ENCODE peak calls at places on chromosomes 7 and 10, in four cellular contexts. I, Z, U and D are unnamed samples.

GRCh38 chr7:81669476-81670105 is 100.3 kb downstream of the HGF start:
- DNase-seq in I (no peak), U (no peak), Z (no peak), D (no peak)

GRCh38 chr7:18792866-18793595 is 297.5 kb downstream of the HDAC9 start:
- DNase-seq in Z (no peak), U (no peak), I (no peak), D (no peak)

GRCh38 chr7:38070718-38071117 is 107.3 kb upstream of the STARD3NL start:
- DNase-seq in I (no peak), U (peak; percentile 35), Z (peak; percentile 28), D (no peak)

GRCh38 chr7:49780953-49781352 is 7.5 kb downstream of the VWC2 start:
- DNase-seq in Z (no peak), U (no peak), I (no peak), D (no peak)

GRCh38 chr10:86282664-86283465 is 83.7 kb downstream of the GRID1 start:
- DNase-seq in I (no peak), Z (no peak), U (no peak), D (no peak)

GRCh38 chr10:69438531-69439349 is 12.5 kb upstream of the TSPAN15 start:
- DNase-seq in U (no peak), Z (peak; percentile 77), I (no peak), D (no peak)

GRCh38 chr10:119663866-119664698 is 12.9 kb downstream of the BAG3 start:
- DNase-seq in Z (no peak), I (no peak), U (peak; percentile 38), D (no peak)

GRCh38 chr10:35946556-35946955 is 304.5 kb upstream of the FZD8 start:
- DNase-seq in U (no peak), Z (no peak), I (no peak), D (no peak)

DNA sequence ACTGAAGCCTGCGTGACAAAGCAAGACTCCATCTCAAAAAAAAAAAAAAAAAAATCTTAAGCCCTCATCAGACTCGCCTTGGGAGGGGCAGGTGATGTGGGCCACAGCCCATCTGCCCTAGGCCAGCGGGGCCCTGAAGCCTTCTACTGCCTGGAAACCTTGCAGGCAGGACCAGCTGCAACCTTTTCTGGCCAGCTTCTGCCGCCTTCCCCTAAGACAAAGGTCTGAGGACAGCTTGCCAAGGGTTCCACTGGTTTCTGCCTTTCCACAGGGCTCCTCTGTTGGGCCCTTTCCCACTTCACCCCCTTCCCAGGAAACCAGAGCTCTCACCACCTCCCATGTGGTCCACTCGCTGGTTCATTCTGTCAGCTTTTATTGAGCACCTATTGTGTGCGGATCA is 35.2 kb downstream of the UBTD1 start:
- DNase-seq in Z (no peak), I (no peak), U (no peak), D (no peak)
- TF ChIP-seq ESRRA in Z (no peak), I (no peak), U (no peak), D (no peak)

GRCh38 chr7:71612892-71613291 is 480.9 kb downstream of the GALNT17 start:
- DNase-seq in Z (no peak), I (no peak), U (no peak), D (no peak)
- H3K4me3 ChIP-seq in Z (no peak overlapping the region), I (no peak overlapping the region), U (no peak overlapping the region), D (no peak overlapping the region)

GRCh38 chr7:110775046-110775445 is 315.9 kb upstream of the LRRN3 start:
- DNase-seq in I (no peak), U (no peak), Z (no peak), D (no peak)
- TF ChIP-seq ESRRA in I (no peak), U (no peak), Z (no peak), D (no peak)

GRCh38 chr7:117484988-117485655 is 5.3 kb downstream of the CFTR start:
- DNase-seq in U (no peak), Z (no peak), I (no peak), D (no peak)

GRCh38 chr7:117478796-117479479 is 887 bp upstream of the CFTR start:
- DNase-seq in I (no peak), Z (no peak), U (no peak), D (no peak)

GRCh38 chr7:117479480-117480224 is at the start of gene CFTR:
- DNase-seq in Z (peak; percentile 2), I (no peak), U (no peak), D (no peak)

GRCh38 chr7:117480978-117481377 is 1.2 kb downstream of the CFTR start:
- DNase-seq in I (no peak), U (no peak), Z (no peak), D (no peak)
- H3K4me3 ChIP-seq in I (no peak overlapping the region), U (no peak overlapping the region), Z (no peak overlapping the region), D (no peak overlapping the region)

GRCh38 chr10:11781114-11781513 is 38.9 kb downstream of the ECHDC3 start:
- DNase-seq in Z (no peak), U (no peak), I (no peak), D (no peak)
- TF ChIP-seq ESRRA in Z (no peak), U (no peak), I (no peak), D (no peak)

GRCh38 chr10:64785816-64786215 is 1264.6 kb downstream of the REEP3 start:
- DNase-seq in I (no peak), U (no peak), Z (no peak), D (no peak)
- H3K4me3 ChIP-seq in I (no peak overlapping the region), U (no peak overlapping the region), Z (no peak overlapping the region), D (no peak overlapping the region)

GRCh38 chr7:78232806-78233205 is 434.2 kb downstream of the PHTF2 start:
- DNase-seq in I (no peak), U (no peak), Z (no peak), D (no peak)
- TF ChIP-seq ESRRA in I (no peak), U (no peak), Z (no peak), D (no peak)